ENCODE peak calls at places on chromosome 15, in six cellular contexts. One of them, this sample, is unnamed. For H3K4me1, the result is how much of the 10 kb centered on the place peaks cover.

GRCh38 chr15:61556037-61556648 is 327.0 kb upstream of the RORA start:
- DNase-seq in A673: no peak
- DNase-seq in esophagus muscularis mucosa: no peak
- DNase-seq in cardiac muscle cell: peak
- DNase-seq in hepatocyte: no peak
- DNase-seq in sigmoid colon: no peak
- DNase-seq in this sample: no peak

GRCh38 chr15:48343865-48344264 is 12.6 kb downstream of the DUT start:
- DNase-seq in A673: no peak
- DNase-seq in esophagus muscularis mucosa: no peak
- DNase-seq in cardiac muscle cell: no peak
- DNase-seq in hepatocyte: no peak
- DNase-seq in sigmoid colon: no peak
- DNase-seq in this sample: no peak

GRCh38 chr15:98671060-98672008 is 23.0 kb downstream of the IGF1R start:
- DNase-seq in A673: no peak
- DNase-seq in esophagus muscularis mucosa: no peak
- DNase-seq in cardiac muscle cell: peak
- DNase-seq in hepatocyte: peak
- DNase-seq in sigmoid colon: no peak
- DNase-seq in this sample: no peak

GRCh38 chr15:26662226-26662750 is 110.6 kb downstream of the GABRB3 start:
- DNase-seq in A673: no peak
- DNase-seq in esophagus muscularis mucosa: no peak
- DNase-seq in cardiac muscle cell: no peak
- DNase-seq in hepatocyte: no peak
- DNase-seq in sigmoid colon: no peak
- DNase-seq in this sample: no peak

GRCh38 chr15:92069308-92070244 is 216.1 kb downstream of the SLCO3A1 start:
- DNase-seq in A673: peak
- DNase-seq in esophagus muscularis mucosa: no peak
- DNase-seq in cardiac muscle cell: peak
- DNase-seq in hepatocyte: peak
- DNase-seq in sigmoid colon: no peak
- DNase-seq in this sample: peak

GRCh38 chr15:23648920-23649515 is 1.4 kb upstream of the MAGEL2 start:
- DNase-seq in A673: peak
- DNase-seq in esophagus muscularis mucosa: no peak
- DNase-seq in cardiac muscle cell: peak
- DNase-seq in hepatocyte: peak
- DNase-seq in sigmoid colon: no peak
- DNase-seq in this sample: no peak

GRCh38 chr15:81754078-81754477 is 291.7 kb downstream of the MEX3B start:
- DNase-seq in A673: no peak
- DNase-seq in esophagus muscularis mucosa: no peak
- DNase-seq in cardiac muscle cell: peak
- DNase-seq in hepatocyte: no peak
- DNase-seq in sigmoid colon: no peak
- DNase-seq in this sample: no peak

GRCh38 chr15:59691194-59691805 is 2.2 kb upstream of the BNIP2 start:
- DNase-seq in A673: peak
- DNase-seq in esophagus muscularis mucosa: no peak
- DNase-seq in cardiac muscle cell: peak
- DNase-seq in hepatocyte: peak
- DNase-seq in sigmoid colon: no peak
- DNase-seq in this sample: no peak

GRCh38 chr15:66981746-66982145 is 83.7 kb upstream of the SMAD3 start:
- DNase-seq in A673: no peak
- DNase-seq in esophagus muscularis mucosa: no peak
- DNase-seq in cardiac muscle cell: no peak
- DNase-seq in hepatocyte: no peak
- DNase-seq in sigmoid colon: no peak
- DNase-seq in this sample: no peak

GRCh38 chr15:99167640-99168039 is 62.8 kb downstream of the SYNM start:
- DNase-seq in A673: no peak
- DNase-seq in esophagus muscularis mucosa: no peak
- DNase-seq in cardiac muscle cell: no peak
- DNase-seq in hepatocyte: no peak
- DNase-seq in sigmoid colon: no peak
- DNase-seq in this sample: no peak

GRCh38 chr15:99481406-99481805 is 84.4 kb upstream of the MEF2A start:
- DNase-seq in A673: no peak
- DNase-seq in esophagus muscularis mucosa: no peak
- DNase-seq in cardiac muscle cell: no peak
- DNase-seq in hepatocyte: no peak
- DNase-seq in sigmoid colon: no peak
- DNase-seq in this sample: no peak

GRCh38 chr15:88383354-88383753 is 83.8 kb downstream of the MRPL46 start:
- DNase-seq in A673: no peak
- DNase-seq in esophagus muscularis mucosa: no peak
- DNase-seq in cardiac muscle cell: no peak
- DNase-seq in hepatocyte: no peak
- DNase-seq in sigmoid colon: no peak
- DNase-seq in this sample: no peak

GRCh38 chr15:40093224-40093842 is 15.3 kb downstream of the BMF start:
- DNase-seq in A673: no peak
- DNase-seq in esophagus muscularis mucosa: no peak
- DNase-seq in cardiac muscle cell: no peak
- DNase-seq in hepatocyte: no peak
- DNase-seq in sigmoid colon: peak
- DNase-seq in this sample: peak

GRCh38 chr15:67125589-67126502 is 60.4 kb downstream of the SMAD3 start:
- DNase-seq in A673: no peak
- DNase-seq in esophagus muscularis mucosa: peak
- DNase-seq in cardiac muscle cell: peak
- DNase-seq in hepatocyte: peak
- DNase-seq in sigmoid colon: peak
- DNase-seq in this sample: peak

GRCh38 chr15:89828324-89829145 is 13.9 kb upstream of the ANPEP start:
- DNase-seq in A673: no peak
- DNase-seq in esophagus muscularis mucosa: no peak
- DNase-seq in cardiac muscle cell: peak
- DNase-seq in hepatocyte: no peak
- DNase-seq in sigmoid colon: peak
- DNase-seq in this sample: no peak

GRCh38 chr15:80173022-80173759 is 20.4 kb downstream of the FAH start:
- DNase-seq in A673: peak
- DNase-seq in esophagus muscularis mucosa: no peak
- DNase-seq in cardiac muscle cell: peak
- DNase-seq in hepatocyte: peak
- DNase-seq in sigmoid colon: peak
- DNase-seq in this sample: no peak

GRCh38 chr15:58420579-58421043 is 11.2 kb upstream of the LIPC start:
- DNase-seq in A673: no peak
- DNase-seq in esophagus muscularis mucosa: no peak
- DNase-seq in cardiac muscle cell: no peak
- DNase-seq in hepatocyte: no peak
- DNase-seq in sigmoid colon: no peak
- DNase-seq in this sample: no peak

GRCh38 chr15:40493089-40493840 is 22.5 kb downstream of the CHST14 start:
- DNase-seq in A673: no peak
- DNase-seq in esophagus muscularis mucosa: no peak
- DNase-seq in cardiac muscle cell: no peak
- DNase-seq in hepatocyte: no peak
- DNase-seq in sigmoid colon: no peak
- DNase-seq in this sample: no peak

GRCh38 chr15:28043625-28044520 is 55.2 kb downstream of the OCA2 start:
- DNase-seq in A673: no peak
- DNase-seq in esophagus muscularis mucosa: peak
- DNase-seq in cardiac muscle cell: no peak
- DNase-seq in hepatocyte: peak
- DNase-seq in sigmoid colon: no peak
- DNase-seq in this sample: no peak

GRCh38 chr15:93143186-93143585 is 54.2 kb upstream of the RGMA start:
- DNase-seq in A673: no peak
- DNase-seq in esophagus muscularis mucosa: no peak
- DNase-seq in cardiac muscle cell: no peak
- DNase-seq in hepatocyte: no peak
- DNase-seq in sigmoid colon: no peak
- DNase-seq in this sample: no peak

DNA sequence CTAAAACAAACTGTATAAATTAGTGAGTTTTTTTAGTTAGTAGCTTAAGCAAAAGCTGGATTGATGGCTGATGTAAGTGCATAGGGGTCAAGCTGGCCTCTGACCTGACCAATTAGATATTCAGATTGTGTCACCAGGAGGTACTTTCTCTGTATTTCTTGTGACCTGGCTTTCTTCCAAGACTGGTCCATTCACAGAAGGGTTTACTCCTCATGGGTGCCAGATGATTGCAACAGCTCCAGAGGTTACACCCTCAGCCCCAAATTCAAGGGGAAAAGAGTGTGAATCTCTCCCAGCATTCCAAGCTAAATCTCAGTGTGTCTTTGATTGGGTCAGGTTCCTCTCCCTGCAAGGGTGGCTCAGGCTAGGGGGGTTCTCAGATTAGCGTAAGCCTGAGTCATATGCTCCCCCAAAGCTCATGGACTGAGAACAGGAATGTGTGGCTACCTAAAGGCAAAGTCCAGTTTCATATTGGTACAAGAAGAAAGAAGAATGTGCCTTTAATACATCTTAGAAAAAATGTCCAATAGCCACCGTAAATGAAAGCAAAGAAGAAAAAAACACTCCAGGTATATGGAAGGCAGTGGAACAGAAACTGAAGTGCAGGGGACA is 16.5 kb downstream of the PML start:
- DNase-seq in A673: no peak
- DNase-seq in esophagus muscularis mucosa: no peak
- DNase-seq in cardiac muscle cell: peak
- DNase-seq in hepatocyte: peak
- DNase-seq in sigmoid colon: no peak
- DNase-seq in this sample: no peak
- H3K4me1 ChIP-seq in A673: under half
- H3K4me1 ChIP-seq in esophagus muscularis mucosa: half or more
- H3K4me1 ChIP-seq in cardiac muscle cell: under half
- H3K4me1 ChIP-seq in hepatocyte: under half
- H3K4me1 ChIP-seq in sigmoid colon: half or more
- H3K4me1 ChIP-seq in this sample: under half

GRCh38 chr15:38558714-38559059 is 5.9 kb downstream of the RASGRP1 start:
- DNase-seq in A673: no peak
- DNase-seq in esophagus muscularis mucosa: no peak
- DNase-seq in cardiac muscle cell: peak
- DNase-seq in hepatocyte: no peak
- DNase-seq in sigmoid colon: no peak
- DNase-seq in this sample: no peak

GRCh38 chr15:38559131-38559530 is 5.5 kb downstream of the RASGRP1 start:
- DNase-seq in A673: no peak
- DNase-seq in esophagus muscularis mucosa: no peak
- DNase-seq in cardiac muscle cell: no peak
- DNase-seq in hepatocyte: no peak
- DNase-seq in sigmoid colon: no peak
- DNase-seq in this sample: no peak

GRCh38 chr15:38560456-38560926 is 4.1 kb downstream of the RASGRP1 start:
- DNase-seq in A673: no peak
- DNase-seq in esophagus muscularis mucosa: peak
- DNase-seq in cardiac muscle cell: no peak
- DNase-seq in hepatocyte: no peak
- DNase-seq in sigmoid colon: no peak
- DNase-seq in this sample: no peak

GRCh38 chr15:38557855-38558713 is 6.5 kb downstream of the RASGRP1 start:
- DNase-seq in A673: no peak
- DNase-seq in esophagus muscularis mucosa: no peak
- DNase-seq in cardiac muscle cell: no peak
- DNase-seq in hepatocyte: no peak
- DNase-seq in sigmoid colon: no peak
- DNase-seq in this sample: no peak

GRCh38 chr15:38559908-38560307 is 4.7 kb downstream of the RASGRP1 start:
- DNase-seq in A673: no peak
- DNase-seq in esophagus muscularis mucosa: no peak
- DNase-seq in cardiac muscle cell: no peak
- DNase-seq in hepatocyte: no peak
- DNase-seq in sigmoid colon: no peak
- DNase-seq in this sample: no peak
- H3K4me3 ChIP-seq in A673: no peak
- H3K4me3 ChIP-seq in esophagus muscularis mucosa: no peak
- H3K4me3 ChIP-seq in cardiac muscle cell: no peak
- H3K4me3 ChIP-seq in hepatocyte: no peak
- H3K4me3 ChIP-seq in sigmoid colon: no peak
- H3K4me3 ChIP-seq in this sample: no peak

GRCh38 chr15:70504305-70504951 is 258.9 kb downstream of the UACA start:
- DNase-seq in A673: peak
- DNase-seq in esophagus muscularis mucosa: no peak
- DNase-seq in cardiac muscle cell: peak
- DNase-seq in hepatocyte: no peak
- DNase-seq in sigmoid colon: peak
- DNase-seq in this sample: peak

GRCh38 chr15:70502576-70502975 is 260.8 kb downstream of the UACA start:
- DNase-seq in A673: no peak
- DNase-seq in esophagus muscularis mucosa: no peak
- DNase-seq in cardiac muscle cell: no peak
- DNase-seq in hepatocyte: no peak
- DNase-seq in sigmoid colon: no peak
- DNase-seq in this sample: no peak

GRCh38 chr15:70504988-70505387 is 258.4 kb downstream of the UACA start:
- DNase-seq in A673: no peak
- DNase-seq in esophagus muscularis mucosa: no peak
- DNase-seq in cardiac muscle cell: no peak
- DNase-seq in hepatocyte: no peak
- DNase-seq in sigmoid colon: no peak
- DNase-seq in this sample: no peak

GRCh38 chr15:70503073-70503745 is 260.1 kb downstream of the UACA start:
- DNase-seq in A673: no peak
- DNase-seq in esophagus muscularis mucosa: no peak
- DNase-seq in cardiac muscle cell: no peak
- DNase-seq in hepatocyte: no peak
- DNase-seq in sigmoid colon: no peak
- DNase-seq in this sample: no peak

GRCh38 chr15:70503798-70504304 is 259.5 kb downstream of the UACA start:
- DNase-seq in A673: no peak
- DNase-seq in esophagus muscularis mucosa: no peak
- DNase-seq in cardiac muscle cell: no peak
- DNase-seq in hepatocyte: no peak
- DNase-seq in sigmoid colon: no peak
- DNase-seq in this sample: no peak
- H3K4me1 ChIP-seq in A673: under half
- H3K4me1 ChIP-seq in esophagus muscularis mucosa: under half
- H3K4me1 ChIP-seq in cardiac muscle cell: under half
- H3K4me1 ChIP-seq in hepatocyte: under half
- H3K4me1 ChIP-seq in sigmoid colon: under half
- H3K4me1 ChIP-seq in this sample: under half

DNA sequence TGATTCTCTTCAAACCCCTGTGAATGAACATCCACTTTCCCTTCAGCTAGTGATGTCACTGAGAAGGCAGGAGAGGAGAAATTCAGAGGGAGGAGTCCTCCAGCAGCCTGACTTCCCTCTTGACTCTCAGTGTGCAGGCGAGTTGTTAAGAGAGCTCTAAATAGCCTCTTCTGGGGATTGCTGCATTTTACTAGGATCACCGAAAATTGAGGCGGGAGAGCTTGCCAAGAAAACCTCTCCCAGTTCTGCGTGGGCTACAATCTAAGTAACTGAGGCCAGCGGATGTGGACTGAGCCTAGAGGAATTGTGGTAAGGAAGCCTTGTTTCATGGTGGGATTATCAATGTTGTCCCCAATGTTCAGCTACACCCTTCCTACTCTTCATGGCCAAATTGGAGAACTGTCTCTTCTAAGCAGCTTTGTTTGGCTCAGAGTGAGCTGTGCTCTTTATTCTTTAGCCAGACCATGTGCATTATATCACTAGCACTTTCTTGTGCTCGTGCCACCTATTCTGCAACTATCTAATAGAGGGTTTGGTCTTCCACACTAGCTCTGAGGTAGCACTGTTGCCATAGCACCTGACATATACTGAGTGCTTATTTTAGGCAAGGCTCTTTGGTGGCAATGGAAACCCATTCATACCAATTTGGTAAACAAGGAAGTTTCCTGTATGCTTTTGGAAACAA is 394.1 kb upstream of the C2CD4B start:
- DNase-seq in A673: no peak
- DNase-seq in esophagus muscularis mucosa: no peak
- DNase-seq in cardiac muscle cell: peak
- DNase-seq in hepatocyte: peak
- DNase-seq in sigmoid colon: no peak
- DNase-seq in this sample: no peak
- H3K4me3 ChIP-seq in A673: no peak
- H3K4me3 ChIP-seq in esophagus muscularis mucosa: no peak
- H3K4me3 ChIP-seq in cardiac muscle cell: no peak
- H3K4me3 ChIP-seq in hepatocyte: no peak
- H3K4me3 ChIP-seq in sigmoid colon: no peak
- H3K4me3 ChIP-seq in this sample: no peak